ENCODE peak calls at places on chromosome 1, in seven cellular contexts. K is iris pigment epithelial cell; O is nucleus accumbens; A is pulmonary artery endothelial cell; C is neural progenitor cell; W is activated naive CD8-positive, alpha-beta T cell treated with anti-CD3 and anti-CD28 coated beads, Interleukin-2, amount 50 U/mL, for 24 hours; R is naive B cell. M is an unnamed sample.

GRCh38 chr1:32361674-32362473 is 411 bp downstream of the FAM229A start:
- DNase-seq in K (peak; percentile 37), O (peak; percentile 64), A (no peak), C (peak; percentile 74), W (peak; percentile 26), R (peak; percentile 32), M (peak; percentile 31)

GRCh38 chr1:79198841-79199240 is 192.3 kb upstream of the ADGRL4 start:
- DNase-seq in K (peak; percentile 72), O (no peak), A (peak; percentile 35), C (no peak), W (no peak), R (no peak), M (no peak)

GRCh38 chr1:183019860-183020259 is 3.4 kb upstream of the LAMC1 start:
- DNase-seq in K (peak; percentile 55), O (no peak), A (peak; percentile 73), C (no peak), W (no peak), R (no peak), M (no peak)

GRCh38 chr1:207938016-207938415 is 27.1 kb upstream of the CD34 start:
- DNase-seq in K (peak; percentile 68), O (no peak), A (peak; percentile 82), C (no peak), W (no peak), R (no peak), M (no peak)

GRCh38 chr1:245420926-245421325 is 266.1 kb downstream of the KIF26B start:
- DNase-seq in K (no peak), O (no peak), A (no peak), C (no peak), W (no peak), R (no peak), M (no peak)

GRCh38 chr1:87279966-87280535 is 48.6 kb upstream of the LMO4 start:
- DNase-seq in K (peak; percentile 23), O (no peak), A (no peak), C (no peak), W (no peak), R (no peak), M (no peak)

GRCh38 chr1:227914801-227915563 is 32.8 kb downstream of the WNT9A start:
- DNase-seq in K (no peak), O (no peak), A (no peak), C (no peak), W (no peak), R (no peak), M (no peak)

GRCh38 chr1:2570261-2570794 is 14.2 kb downstream of the TNFRSF14 start:
- DNase-seq in K (no peak), O (no peak), A (no peak), C (no peak), W (no peak), R (no peak), M (no peak)

GRCh38 chr1:180563013-180563827 is 4.5 kb downstream of the OVAAL start:
- DNase-seq in K (peak; percentile 83), O (no peak), A (no peak), C (no peak), W (no peak), R (no peak), M (no peak)

M was measured in T-cell.